ENCODE peak calls at places on chromosome 11, in seven cellular contexts. A, S, T, C, V, J and X are unnamed samples.
A peak's percentile ranks its signal among the peaks of the same experiment; 100 is the strongest.

GRCh38 chr11:13209379-13209778 is 68.2 kb upstream of the BMAL1 start:
- DNase-seq in A (no peak), S (no peak), T (no peak), C (no peak), V (no peak), J (no peak), X (no peak)

GRCh38 chr11:62223095-62223494 is 14.6 kb downstream of the SCGB2A1 start:
- DNase-seq in A (no peak), S (no peak), T (no peak), C (no peak), V (no peak), J (no peak), X (no peak)

GRCh38 chr11:114350022-114350421 is 50.3 kb downstream of the C11orf71 start:
- DNase-seq in A (no peak), S (no peak), T (no peak), C (no peak), V (no peak), J (no peak), X (no peak)

GRCh38 chr11:91978747-91979146 is 245.9 kb upstream of the FAT3 start:
- DNase-seq in A (no peak), S (no peak), T (no peak), C (no peak), V (no peak), J (no peak), X (no peak)

GRCh38 chr11:134290646-134291045 is 14.5 kb downstream of the GLB1L3 start:
- DNase-seq in A (no peak), S (no peak), T (no peak), C (no peak), V (no peak), J (no peak), X (no peak)

GRCh38 chr11:27699242-27699925 is 871 bp downstream of the BDNF start:
- DNase-seq in A (peak; percentile 55), S (no peak), T (no peak), C (no peak), V (no peak), J (no peak), X (no peak)

GRCh38 chr11:78884761-78885160 is 310.1 kb upstream of the NARS2 start:
- DNase-seq in A (no peak), S (no peak), T (no peak), C (no peak), V (no peak), J (no peak), X (no peak)

GRCh38 chr11:126359431-126360048 is 4.1 kb downstream of the ST3GAL4 start:
- DNase-seq in A (peak; percentile 37), S (no peak), T (no peak), C (peak; percentile 94), V (peak; percentile 38), J (peak; percentile 92), X (peak; percentile 93)

GRCh38 chr11:111976614-111977140 is 39.5 kb downstream of the DIXDC1 start:
- DNase-seq in A (no peak), S (no peak), T (no peak), C (peak; percentile 51), V (peak; percentile 4), J (peak; percentile 74), X (peak; percentile 23)

GRCh38 chr11:35962373-35963138 is 18.7 kb downstream of the LDLRAD3 start:
- DNase-seq in A (no peak), S (no peak), T (no peak), C (no peak), V (no peak), J (no peak), X (no peak)

GRCh38 chr11:85941380-85941973 is 86.3 kb downstream of the CCDC83 start:
- DNase-seq in A (peak; percentile 74), S (peak; percentile 47), T (no peak), C (peak; percentile 48), V (peak; percentile 57), J (peak; percentile 77), X (peak; percentile 76)

GRCh38 chr11:34381775-34382174 is 24.0 kb upstream of the ABTB2 start:
- DNase-seq in A (no peak), S (no peak), T (no peak), C (no peak), V (no peak), J (no peak), X (no peak)

GRCh38 chr11:34379081-34379480 is 21.3 kb upstream of the ABTB2 start:
- DNase-seq in A (peak; percentile 36), S (no peak), T (no peak), C (no peak), V (no peak), J (no peak), X (no peak)

GRCh38 chr11:34379539-34379938 is 21.7 kb upstream of the ABTB2 start:
- DNase-seq in A (no peak), S (no peak), T (no peak), C (no peak), V (no peak), J (no peak), X (no peak)

DNA sequence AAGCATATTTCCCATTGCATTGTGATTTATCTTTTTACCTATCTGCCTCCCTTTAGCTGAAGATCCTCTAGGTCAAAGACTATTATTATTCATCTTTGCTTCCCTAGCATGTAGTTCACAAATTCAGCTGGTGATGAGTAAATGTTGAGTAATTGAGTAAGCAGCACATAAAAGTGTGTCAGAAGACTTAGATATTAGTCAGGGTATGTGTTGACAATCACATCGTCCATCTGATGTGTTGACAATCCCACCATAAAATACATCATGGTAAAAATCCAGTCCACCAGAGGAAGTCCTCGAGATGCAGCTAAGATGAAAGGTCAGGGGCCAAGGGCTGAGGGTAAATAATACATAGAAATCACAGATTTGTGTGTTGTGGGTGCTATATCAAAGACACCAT is 22.9 kb upstream of the ABTB2 start:
- DNase-seq in A (peak; percentile 53), S (peak; percentile 50), T (peak; percentile 39), C (no peak), V (no peak), J (no peak), X (no peak)
- H3K4me3 ChIP-seq in A (no peak overlapping the region), S (no peak overlapping the region), T (no peak overlapping the region), C (no peak overlapping the region), V (no peak overlapping the region), J (no peak overlapping the region), X (no peak overlapping the region)

GRCh38 chr11:60183595-60184201 is 815 bp upstream of the MS4A6A start:
- DNase-seq in A (no peak), S (no peak), T (no peak), C (no peak), V (no peak), J (no peak), X (no peak)
- H3K27ac ChIP-seq in A (no peak overlapping the region), S (no peak overlapping the region), T (no peak overlapping the region), C (no peak overlapping the region), V (no peak overlapping the region), J (no peak overlapping the region), X (no peak overlapping the region)

GRCh38 chr11:1307163-1307870 is 2.1 kb downstream of the TOLLIP start:
- DNase-seq in A (no peak), S (no peak), T (no peak), C (no peak), V (peak; percentile 54), J (no peak), X (no peak)
- TF ChIP-seq POLR2A in A (no peak), S (no peak), T (no peak), C (no peak), V (peak; percentile 9), J (no peak), X (no peak)

GRCh38 chr11:103807806-103808205 is 228.6 kb upstream of the DDI1 start:
- DNase-seq in A (peak; percentile 52), S (no peak), T (no peak), C (no peak), V (no peak), J (no peak), X (no peak)
- H3K4me3 ChIP-seq in A (no peak overlapping the region), S (no peak overlapping the region), T (no peak overlapping the region), C (no peak overlapping the region), V (no peak overlapping the region), J (no peak overlapping the region), X (no peak overlapping the region)

DNA sequence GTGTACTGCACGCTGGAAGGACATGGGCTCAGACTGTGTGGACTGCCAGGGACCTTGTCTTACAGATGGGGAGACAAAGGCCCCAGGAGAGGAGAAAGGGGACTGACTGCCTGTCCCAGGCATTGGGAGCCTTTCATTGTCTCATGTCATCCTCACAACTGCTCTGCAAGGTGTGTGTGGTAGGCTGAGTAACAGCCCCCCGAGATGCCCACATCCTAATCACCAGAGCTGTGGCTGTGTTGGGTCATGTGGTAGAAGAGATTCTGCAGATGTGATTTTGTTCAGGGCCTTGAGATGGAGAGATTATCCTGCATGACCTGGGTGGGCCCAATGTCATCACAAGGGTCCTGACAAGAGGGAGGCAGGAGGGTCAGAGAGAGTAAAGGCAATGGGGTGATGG is 39.1 kb downstream of the ARRB1 start:
- DNase-seq in A (no peak), S (no peak), T (no peak), C (no peak), V (no peak), J (no peak), X (no peak)
- H3K27ac ChIP-seq in A (no peak overlapping the region), S (no peak overlapping the region), T (no peak overlapping the region), C (no peak overlapping the region), V (peak overlapping the region; percentile 47), J (peak overlapping the region; percentile 70), X (peak overlapping the region; percentile 76)

DNA sequence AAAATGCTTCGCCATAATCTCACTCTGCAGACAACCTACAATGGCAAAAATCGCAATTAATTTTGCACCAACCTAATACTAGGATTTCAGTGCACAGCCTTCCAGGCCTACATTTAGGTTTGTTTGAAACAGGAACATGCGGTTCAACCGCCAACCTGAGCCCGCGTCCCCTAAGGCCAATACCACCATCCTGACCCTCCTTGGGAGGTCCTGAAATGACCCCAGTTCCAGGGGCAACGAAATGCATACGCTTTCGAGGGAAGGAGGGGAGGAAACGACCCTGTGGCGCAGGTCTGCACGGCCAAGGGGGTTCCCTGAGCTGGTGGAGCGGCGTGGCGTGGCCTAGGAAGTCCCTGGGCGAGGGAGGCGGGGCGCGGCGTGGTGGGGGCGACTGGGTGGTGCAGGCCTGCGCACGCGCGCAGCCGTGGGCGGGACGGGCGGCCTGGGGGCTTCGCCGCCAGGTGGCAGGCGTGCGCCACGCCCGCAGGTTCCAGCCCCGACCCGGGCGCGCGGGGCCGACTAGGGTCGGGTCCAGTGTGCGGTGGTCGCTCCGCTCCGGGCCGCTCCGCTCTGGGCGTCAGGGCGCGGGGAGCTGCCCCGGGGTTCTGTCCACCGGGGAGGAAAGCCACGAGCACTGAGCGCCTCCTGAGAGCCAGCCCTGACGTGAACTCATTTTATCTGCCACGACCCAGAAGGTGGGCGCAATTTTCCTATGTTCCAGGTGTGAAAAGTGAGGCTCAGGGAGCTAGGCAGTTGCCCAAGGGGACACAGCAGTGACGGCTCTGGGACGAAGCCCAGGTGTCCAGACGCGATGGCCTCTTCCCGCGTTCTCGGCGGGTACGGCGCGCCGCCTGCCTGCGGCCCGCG is 94.2 kb downstream of the SWAP70 start:
- DNase-seq in A (peak; percentile 72), S (peak; percentile 92), T (peak; percentile 42), C (peak; percentile 86), V (peak; percentile 89), J (peak; percentile 94), X (peak; percentile 89)
- TF ChIP-seq POLR2A in A (no peak), S (peak; percentile 82), T (no peak), C (peak; percentile 41), V (peak; percentile 58), J (no peak), X (no peak)

GRCh38 chr11:9004310-9004945 is 627 bp upstream of the NRIP3 start:
- DNase-seq in A (no peak), S (no peak), T (no peak), C (peak; percentile 15), V (peak; percentile 13), J (no peak), X (peak; percentile 22)
- H3K4me3 ChIP-seq in A (peak overlapping the region; percentile 65), S (peak overlapping the region; percentile 50), T (no peak overlapping the region), C (peak overlapping the region; percentile 42), V (peak overlapping the region; percentile 21), J (peak overlapping the region; percentile 51), X (peak overlapping the region; percentile 53)

GRCh38 chr11:45456686-45457085 is 170.5 kb upstream of the SYT13 start:
- DNase-seq in A (no peak), S (no peak), T (no peak), C (no peak), V (no peak), J (no peak), X (no peak)
- H3K27ac ChIP-seq in A (no peak overlapping the region), S (no peak overlapping the region), T (no peak overlapping the region), C (no peak overlapping the region), V (no peak overlapping the region), J (no peak overlapping the region), X (no peak overlapping the region)